ENCODE peak calls at places on chromosome 2, in four cellular contexts. L is psoas muscle; Y is CD8-positive, alpha-beta memory T cell; T is CD4-positive, CD25-positive, alpha-beta regulatory T cell. B is an unnamed sample.

GRCh38 chr2:121529439-121530209 is 1.1 kb upstream of the RNU4ATAC start:
- DNase-seq in L (peak; percentile 76), T (no peak), Y (no peak), B (peak; percentile 31)

GRCh38 chr2:85893428-85894258 is 4.9 kb upstream of the ST3GAL5 start:
- DNase-seq in T (no peak), L (no peak), Y (no peak), B (peak; percentile 64)

GRCh38 chr2:64613276-64613675 is 40.4 kb downstream of the SERTAD2 start:
- DNase-seq in Y (no peak), L (no peak), T (no peak), B (no peak)

GRCh38 chr2:214310319-214310718 is 100.5 kb upstream of the VWC2L start:
- DNase-seq in T (no peak), L (no peak), Y (no peak), B (no peak)

GRCh38 chr2:152613235-152613634 is 104.0 kb downstream of the PRPF40A start:
- DNase-seq in T (no peak), Y (no peak), L (no peak), B (no peak)

GRCh38 chr2:32479224-32479623 is 122.4 kb downstream of the BIRC6 start:
- DNase-seq in L (no peak), T (no peak), Y (no peak), B (no peak)

GRCh38 chr2:98492441-98492840 is 47.8 kb downstream of the INPP4A start:
- DNase-seq in T (no peak), Y (no peak), L (no peak), B (no peak)

GRCh38 chr2:41932241-41933034 is 115.4 kb upstream of the PKDCC start:
- DNase-seq in Y (no peak), L (peak; percentile 88), T (no peak), B (peak; percentile 92)

GRCh38 chr2:231563378-231563961 is 29.2 kb upstream of the TEX44 start:
- DNase-seq in L (peak; percentile 59), T (peak; percentile 44), Y (no peak), B (peak; percentile 41)

GRCh38 chr2:216362730-216363129 is 9.6 kb downstream of the MARCHF4 start:
- DNase-seq in Y (no peak), T (no peak), L (no peak), B (peak; percentile 65)

GRCh38 chr2:99804969-99805368 is 315.2 kb upstream of the REV1 start:
- DNase-seq in L (no peak), Y (no peak), T (no peak), B (no peak)

GRCh38 chr2:222907790-222908431 is 47.1 kb downstream of the ACSL3 start:
- DNase-seq in L (no peak), T (no peak), Y (no peak), B (no peak)

GRCh38 chr2:157418215-157418614 is 25.7 kb downstream of the CYTIP start:
- DNase-seq in L (no peak), Y (peak; percentile 76), T (peak; percentile 89), B (no peak)

GRCh38 chr2:96788393-96789244 is 27.4 kb upstream of the CNNM3 start:
- DNase-seq in Y (no peak), L (peak; percentile 89), T (no peak), B (peak; percentile 24)

GRCh38 chr2:136384541-136385303 is 266.8 kb upstream of the CXCR4 start:
- DNase-seq in L (no peak), T (peak; percentile 78), Y (peak; percentile 53), B (peak; percentile 26)

GRCh38 chr2:62568983-62569837 is 63.2 kb upstream of the TMEM17 start:
- DNase-seq in T (no peak), L (no peak), Y (no peak), B (no peak)

GRCh38 chr2:176553685-176554106 is 284.5 kb downstream of the MTX2 start:
- DNase-seq in Y (no peak), L (peak; percentile 73), T (peak; percentile 13), B (peak; percentile 14)

GRCh38 chr2:204050681-204051080 is 114.1 kb downstream of the ICOS start:
- DNase-seq in T (no peak), Y (no peak), L (no peak), B (no peak)

GRCh38 chr2:45000921-45001628 is 8.2 kb downstream of the SIX2 start:
- DNase-seq in Y (no peak), L (peak; percentile 58), T (no peak), B (no peak)

GRCh38 chr2:99593692-99594427 is 104.0 kb upstream of the REV1 start:
- DNase-seq in Y (no peak), T (no peak), L (no peak), B (no peak)

GRCh38 chr2:57490746-57491145 is 555.9 kb upstream of the VRK2 start:
- DNase-seq in L (no peak), Y (no peak), T (no peak), B (no peak)

GRCh38 chr2:11310212-11310611 is 34.2 kb downstream of the ROCK2 start:
- DNase-seq in T (no peak), Y (no peak), L (no peak), B (no peak)

GRCh38 chr2:99153921-99154604 is 679 bp downstream of the TSGA10 start:
- DNase-seq in T (no peak), L (no peak), Y (no peak), B (no peak)

GRCh38 chr2:232802096-232802495 is 25.7 kb upstream of the KCNJ13 start:
- DNase-seq in Y (no peak), T (no peak), L (no peak), B (no peak)

GRCh38 chr2:28583899-28584553 is 88.2 kb downstream of the PLB1 start:
- DNase-seq in T (peak; percentile 61), Y (no peak), L (peak; percentile 92), B (peak; percentile 98)

GRCh38 chr2:158616480-158616879 is 159.7 kb downstream of the PKP4 start:
- DNase-seq in Y (no peak), L (no peak), T (no peak), B (no peak)

GRCh38 chr2:100317634-100318033 is 4.7 kb downstream of the LONRF2 start:
- DNase-seq in Y (no peak), T (no peak), L (no peak), B (no peak)

GRCh38 chr2:232458051-232458660 is 2.2 kb downstream of the ALPI start:
- DNase-seq in T (no peak), L (peak; percentile 17), Y (no peak), B (no peak)

GRCh38 chr2:188235364-188235763 is 56.3 kb upstream of the GULP1 start:
- DNase-seq in T (no peak), Y (no peak), L (no peak), B (no peak)

GRCh38 chr2:144937899-144938298 is 418.0 kb upstream of the ZEB2 start:
- DNase-seq in L (no peak), T (no peak), Y (no peak), B (peak; percentile 55)

GRCh38 chr2:45009303-45009927 is at the start of gene SIX2:
- DNase-seq in T (no peak), Y (no peak), L (peak; percentile 98), B (peak; percentile 99)

GRCh38 chr2:218717262-218717661 is 6.6 kb downstream of the TTLL4 start:
- DNase-seq in Y (no peak), T (no peak), L (no peak), B (no peak)

GRCh38 chr2:172613035-172613434 is 57.1 kb downstream of the PDK1 start:
- DNase-seq in L (no peak), T (no peak), Y (no peak), B (no peak)

GRCh38 chr2:218023636-218024035 is 20.8 kb upstream of the TNS1 start:
- DNase-seq in Y (no peak), T (no peak), L (no peak), B (no peak)

DNA sequence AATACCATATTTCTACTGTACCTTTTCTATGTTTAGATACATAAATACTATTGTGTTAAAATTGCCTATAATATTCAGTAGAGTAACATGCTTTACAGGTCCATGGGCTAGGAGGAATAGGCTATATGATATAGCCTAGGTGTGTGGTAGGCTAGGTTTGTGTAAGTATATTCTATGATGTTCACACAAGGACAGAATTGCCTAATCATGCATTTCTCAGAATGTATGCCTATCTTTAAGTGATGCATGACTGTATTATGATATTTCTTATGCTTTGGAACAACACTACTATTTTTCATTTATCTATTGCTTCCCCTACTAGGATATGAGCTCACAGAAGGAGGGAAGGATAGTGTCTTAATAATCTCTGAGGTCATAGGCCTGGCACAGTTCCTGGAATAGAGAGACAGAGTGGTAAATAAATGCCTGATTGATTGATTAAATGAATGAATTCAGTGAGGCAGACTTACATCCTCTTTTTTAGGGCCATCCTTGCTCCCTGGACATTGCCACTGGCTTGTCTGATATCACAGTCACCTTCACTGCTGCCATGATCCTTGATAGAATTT is 121.0 kb downstream of the MYO3B start:
- DNase-seq in Y (no peak), T (no peak), L (no peak), B (no peak)
- H3K27me3 ChIP-seq in Y (no peaks in the 10 kb centered on the region), T (no peaks in the 10 kb centered on the region), L (no peaks in the 10 kb centered on the region), B (no peaks in the 10 kb centered on the region)

DNA sequence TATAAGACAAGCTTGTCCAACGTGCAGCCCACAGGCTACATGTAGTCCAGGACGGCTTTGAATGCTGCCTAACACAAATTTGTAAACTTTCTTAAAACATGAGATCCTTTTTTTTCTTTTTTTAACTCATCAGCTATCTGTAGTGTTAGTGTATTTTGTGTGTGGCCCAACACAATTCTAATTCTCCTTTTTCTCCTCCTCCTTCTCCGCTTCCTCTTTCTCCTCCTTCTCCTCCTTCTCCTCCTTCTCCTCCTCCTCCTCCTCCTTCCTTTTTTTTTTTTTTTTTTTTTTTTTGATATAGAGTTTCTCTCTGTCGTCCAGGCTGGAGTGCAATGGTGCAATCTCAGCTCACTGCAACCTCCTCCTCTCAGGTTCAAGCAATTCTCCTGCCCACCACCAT is 39.3 kb upstream of the GTF2A1L start:
- DNase-seq in Y (no peak), L (no peak), T (no peak), B (no peak)
- H3K27ac ChIP-seq in Y (no peak overlapping the region), L (no peak overlapping the region), T (no peak overlapping the region), B (no peak overlapping the region)

GRCh38 chr2:128304715-128305554 is 13.7 kb downstream of the HS6ST1 start:
- DNase-seq in T (no peak), L (peak; percentile 87), Y (no peak), B (peak; percentile 87)

GRCh38 chr2:128305555-128306080 is 13.1 kb downstream of the HS6ST1 start:
- DNase-seq in T (no peak), L (peak; percentile 51), Y (no peak), B (no peak)

GRCh38 chr2:128306931-128307460 is 11.7 kb downstream of the HS6ST1 start:
- DNase-seq in T (no peak), L (peak; percentile 35), Y (no peak), B (no peak)

GRCh38 chr2:128307595-128307994 is 11.1 kb downstream of the HS6ST1 start:
- DNase-seq in L (no peak), T (no peak), Y (no peak), B (no peak)

GRCh38 chr2:128306081-128306930 is 12.4 kb downstream of the HS6ST1 start:
- DNase-seq in Y (no peak), L (peak; percentile 83), T (no peak), B (peak; percentile 96)
- H3K4me3 ChIP-seq in Y (no peak overlapping the region), L (peak overlapping the region; percentile 29), T (no peak overlapping the region), B (no peak overlapping the region)

DNA sequence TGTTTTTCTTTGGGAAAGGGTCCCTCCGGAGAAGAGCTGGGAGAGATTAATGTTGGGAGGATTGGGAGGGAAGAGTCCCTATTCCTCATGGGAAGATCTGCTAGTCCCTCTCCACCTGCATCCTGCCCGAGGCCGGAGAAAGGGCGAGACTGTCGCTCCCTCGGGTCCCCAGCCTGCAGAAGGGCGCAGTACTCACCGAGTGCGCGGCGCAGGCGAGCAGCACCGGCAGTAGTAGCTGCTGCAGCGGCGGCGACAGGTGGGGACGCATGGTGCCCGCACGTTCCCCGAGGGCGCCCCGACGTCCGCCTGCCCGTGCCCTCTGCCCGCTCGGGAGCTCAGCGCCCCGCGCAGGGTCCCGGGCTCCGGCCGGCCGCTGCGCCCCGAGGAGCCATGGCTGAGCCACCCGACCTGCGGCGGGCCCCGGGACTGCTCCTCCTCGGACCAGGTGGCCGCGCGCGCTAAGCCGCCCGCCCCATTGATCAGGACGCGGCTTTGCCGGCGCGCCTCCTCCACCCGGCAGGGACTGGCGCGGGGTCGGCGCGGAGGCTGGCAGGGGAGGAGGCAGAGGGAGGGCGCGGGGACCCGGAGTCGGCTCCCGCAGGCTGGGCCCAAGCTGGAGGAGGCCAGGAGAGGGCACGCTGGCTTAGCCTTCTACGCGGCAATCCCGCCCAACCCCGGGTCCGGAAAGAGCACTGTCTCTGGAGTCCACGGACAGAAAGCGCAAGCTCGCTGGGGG is at the start of gene SCTR:
- DNase-seq in Y (no peak), T (no peak), L (no peak), B (no peak)
- H3K27me3 ChIP-seq in Y (no peaks in the 10 kb centered on the region), T (peaks cover 13% of the 10 kb centered on the region), L (peaks cover 31% of the 10 kb centered on the region), B (peaks cover 31% of the 10 kb centered on the region)